ENCODE peak calls at places on chromosomes 5 and 9, in four cellular contexts. One of them, this sample, is unnamed.

GRCh38 chr9:99262949-99263418 is 40.9 kb downstream of the SEC61B start:
- DNase-seq in SW480: no peak
- DNase-seq in upper lobe of right lung: no peak
- DNase-seq in stimulated activated CD8-positive, alpha-beta memory T cell treated with anti-CD3 and anti-CD28 coated beads, Interleukin-4, amount 100 ng/mL, for 4 hours: no peak
- DNase-seq in this sample: no peak

GRCh38 chr9:13113201-13113600 is 166.3 kb downstream of the MPDZ start:
- DNase-seq in SW480: no peak
- DNase-seq in upper lobe of right lung: no peak
- DNase-seq in stimulated activated CD8-positive, alpha-beta memory T cell treated with anti-CD3 and anti-CD28 coated beads, Interleukin-4, amount 100 ng/mL, for 4 hours: no peak
- DNase-seq in this sample: no peak

GRCh38 chr5:150577378-150577777 is 63.1 kb upstream of the SYNPO start:
- DNase-seq in SW480: no peak
- DNase-seq in upper lobe of right lung: peak
- DNase-seq in stimulated activated CD8-positive, alpha-beta memory T cell treated with anti-CD3 and anti-CD28 coated beads, Interleukin-4, amount 100 ng/mL, for 4 hours: no peak
- DNase-seq in this sample: no peak

GRCh38 chr5:107476783-107477182 is 194.0 kb downstream of the EFNA5 start:
- DNase-seq in SW480: peak
- DNase-seq in upper lobe of right lung: no peak
- DNase-seq in stimulated activated CD8-positive, alpha-beta memory T cell treated with anti-CD3 and anti-CD28 coated beads, Interleukin-4, amount 100 ng/mL, for 4 hours: no peak
- DNase-seq in this sample: no peak

GRCh38 chr5:109038209-109038840 is 290.6 kb downstream of the FER start:
- DNase-seq in SW480: no peak
- DNase-seq in upper lobe of right lung: no peak
- DNase-seq in stimulated activated CD8-positive, alpha-beta memory T cell treated with anti-CD3 and anti-CD28 coated beads, Interleukin-4, amount 100 ng/mL, for 4 hours: no peak
- DNase-seq in this sample: no peak

GRCh38 chr5:179355976-179356968 is 11.0 kb upstream of the ADAMTS2 start:
- DNase-seq in SW480: no peak
- DNase-seq in upper lobe of right lung: no peak
- DNase-seq in stimulated activated CD8-positive, alpha-beta memory T cell treated with anti-CD3 and anti-CD28 coated beads, Interleukin-4, amount 100 ng/mL, for 4 hours: no peak
- DNase-seq in this sample: no peak

GRCh38 chr9:78599939-78600338 is 303.0 kb downstream of the PSAT1 start:
- DNase-seq in SW480: no peak
- DNase-seq in upper lobe of right lung: no peak
- DNase-seq in stimulated activated CD8-positive, alpha-beta memory T cell treated with anti-CD3 and anti-CD28 coated beads, Interleukin-4, amount 100 ng/mL, for 4 hours: no peak
- DNase-seq in this sample: no peak

GRCh38 chr5:83172655-83173054 is 95.3 kb downstream of the XRCC4 start:
- DNase-seq in SW480: no peak
- DNase-seq in upper lobe of right lung: no peak
- DNase-seq in stimulated activated CD8-positive, alpha-beta memory T cell treated with anti-CD3 and anti-CD28 coated beads, Interleukin-4, amount 100 ng/mL, for 4 hours: no peak
- DNase-seq in this sample: no peak

This sample was measured in activated B cell treated with CpG ODN at 0.5 μM for 24 hours.